ENCODE peak calls at places on chromosomes 16 and 17, in four cellular contexts. One of them, this sample, is unnamed.

GRCh38 chr16:15434425-15435215 is at the start of gene BMERB1:
- DNase-seq in activated CD4-positive, CD25-positive, alpha-beta regulatory T cell: peak; percentile 18
- DNase-seq in SK-MEL-5: peak; percentile 67
- DNase-seq in anterior cingulate cortex: peak; percentile 78
- DNase-seq in this sample: peak; percentile 75

GRCh38 chr17:39928868-39929651 is 1.5 kb downstream of the LRRC3C start:
- DNase-seq in activated CD4-positive, CD25-positive, alpha-beta regulatory T cell: no peak
- DNase-seq in SK-MEL-5: no peak
- DNase-seq in anterior cingulate cortex: no peak
- DNase-seq in this sample: no peak

GRCh38 chr17:5413682-5414081 is 5.8 kb downstream of the NUP88 start:
- DNase-seq in activated CD4-positive, CD25-positive, alpha-beta regulatory T cell: no peak
- DNase-seq in SK-MEL-5: no peak
- DNase-seq in anterior cingulate cortex: no peak
- DNase-seq in this sample: no peak

GRCh38 chr17:17091856-17092756 is 49.8 kb downstream of the MPRIP start:
- DNase-seq in activated CD4-positive, CD25-positive, alpha-beta regulatory T cell: no peak
- DNase-seq in SK-MEL-5: no peak
- DNase-seq in anterior cingulate cortex: no peak
- DNase-seq in this sample: no peak

GRCh38 chr16:86619263-86619935 is 41.0 kb downstream of the FOXL1 start:
- DNase-seq in activated CD4-positive, CD25-positive, alpha-beta regulatory T cell: no peak
- DNase-seq in SK-MEL-5: peak; percentile 3
- DNase-seq in anterior cingulate cortex: no peak
- DNase-seq in this sample: no peak

GRCh38 chr16:50210266-50211038 is 55.9 kb upstream of the ADCY7 start:
- DNase-seq in activated CD4-positive, CD25-positive, alpha-beta regulatory T cell: peak; percentile 12
- DNase-seq in SK-MEL-5: peak; percentile 82
- DNase-seq in anterior cingulate cortex: peak; percentile 50
- DNase-seq in this sample: peak; percentile 72

GRCh38 chr17:83179811-83180210 is 100.4 kb downstream of the METRNL start:
- DNase-seq in activated CD4-positive, CD25-positive, alpha-beta regulatory T cell: no peak
- DNase-seq in SK-MEL-5: no peak
- DNase-seq in anterior cingulate cortex: no peak
- DNase-seq in this sample: no peak

GRCh38 chr17:15941781-15942180 is 3.1 kb upstream of the ADORA2B start:
- DNase-seq in activated CD4-positive, CD25-positive, alpha-beta regulatory T cell: no peak
- DNase-seq in SK-MEL-5: no peak
- DNase-seq in anterior cingulate cortex: no peak
- DNase-seq in this sample: no peak

GRCh38 chr17:28227278-28228108 is 91.5 kb upstream of the TMEM97 start:
- DNase-seq in activated CD4-positive, CD25-positive, alpha-beta regulatory T cell: no peak
- DNase-seq in SK-MEL-5: no peak
- DNase-seq in anterior cingulate cortex: peak; percentile 32
- DNase-seq in this sample: peak; percentile 55

GRCh38 chr17:50806141-50806643 is 29.2 kb upstream of the WFIKKN2 start:
- DNase-seq in activated CD4-positive, CD25-positive, alpha-beta regulatory T cell: no peak
- DNase-seq in SK-MEL-5: no peak
- DNase-seq in anterior cingulate cortex: no peak
- DNase-seq in this sample: no peak

GRCh38 chr16:66569131-66569530 is 2.9 kb downstream of the CMTM1 start:
- DNase-seq in activated CD4-positive, CD25-positive, alpha-beta regulatory T cell: no peak
- DNase-seq in SK-MEL-5: no peak
- DNase-seq in anterior cingulate cortex: no peak
- DNase-seq in this sample: no peak

GRCh38 chr17:50906443-50906842 is 40.3 kb upstream of the TOB1 start:
- DNase-seq in activated CD4-positive, CD25-positive, alpha-beta regulatory T cell: no peak
- DNase-seq in SK-MEL-5: no peak
- DNase-seq in anterior cingulate cortex: no peak
- DNase-seq in this sample: no peak

GRCh38 chr16:27779719-27780161 is 229.8 kb downstream of the KATNIP start:
- DNase-seq in activated CD4-positive, CD25-positive, alpha-beta regulatory T cell: no peak
- DNase-seq in SK-MEL-5: peak; percentile 78
- DNase-seq in anterior cingulate cortex: peak; percentile 30
- DNase-seq in this sample: peak; percentile 39

GRCh38 chr17:962650-963049 is 16.9 kb downstream of the NXN start:
- DNase-seq in activated CD4-positive, CD25-positive, alpha-beta regulatory T cell: no peak
- DNase-seq in SK-MEL-5: no peak
- DNase-seq in anterior cingulate cortex: no peak
- DNase-seq in this sample: no peak

GRCh38 chr17:51046527-51047384 is 73.9 kb downstream of the SPAG9 start:
- DNase-seq in activated CD4-positive, CD25-positive, alpha-beta regulatory T cell: no peak
- DNase-seq in SK-MEL-5: peak; percentile 93
- DNase-seq in anterior cingulate cortex: peak; percentile 86
- DNase-seq in this sample: peak; percentile 84

GRCh38 chr17:74325743-74326379 is at the start of gene KIF19:
- DNase-seq in activated CD4-positive, CD25-positive, alpha-beta regulatory T cell: peak; percentile 13
- DNase-seq in SK-MEL-5: peak; percentile 44
- DNase-seq in anterior cingulate cortex: peak; percentile 16
- DNase-seq in this sample: no peak

GRCh38 chr17:229130-229944 is 47.9 kb upstream of the DOC2B start:
- DNase-seq in activated CD4-positive, CD25-positive, alpha-beta regulatory T cell: no peak
- DNase-seq in SK-MEL-5: no peak
- DNase-seq in anterior cingulate cortex: no peak
- DNase-seq in this sample: no peak

GRCh38 chr17:74842146-74842598 is 17.5 kb downstream of the GRIN2C start:
- DNase-seq in activated CD4-positive, CD25-positive, alpha-beta regulatory T cell: no peak
- DNase-seq in SK-MEL-5: peak; percentile 35
- DNase-seq in anterior cingulate cortex: no peak
- DNase-seq in this sample: no peak

GRCh38 chr17:47620503-47621245 is 29.0 kb upstream of the KPNB1 start:
- DNase-seq in activated CD4-positive, CD25-positive, alpha-beta regulatory T cell: no peak
- DNase-seq in SK-MEL-5: no peak
- DNase-seq in anterior cingulate cortex: no peak
- DNase-seq in this sample: no peak

GRCh38 chr17:82957961-82958491 is 118.2 kb upstream of the ZNF750 start:
- DNase-seq in activated CD4-positive, CD25-positive, alpha-beta regulatory T cell: no peak
- DNase-seq in SK-MEL-5: no peak
- DNase-seq in anterior cingulate cortex: no peak
- DNase-seq in this sample: no peak

GRCh38 chr16:69727916-69728270 is 1.5 kb upstream of the NQO1 start:
- DNase-seq in activated CD4-positive, CD25-positive, alpha-beta regulatory T cell: no peak
- DNase-seq in SK-MEL-5: no peak
- DNase-seq in anterior cingulate cortex: peak; percentile 14
- DNase-seq in this sample: no peak

GRCh38 chr17:58210922-58211321 is 8.1 kb downstream of the MKS1 start:
- DNase-seq in activated CD4-positive, CD25-positive, alpha-beta regulatory T cell: no peak
- DNase-seq in SK-MEL-5: peak; percentile 20
- DNase-seq in anterior cingulate cortex: no peak
- DNase-seq in this sample: no peak

GRCh38 chr16:79599256-79599836 is 1.2 kb downstream of the MAF start:
- DNase-seq in activated CD4-positive, CD25-positive, alpha-beta regulatory T cell: no peak
- DNase-seq in SK-MEL-5: no peak
- DNase-seq in anterior cingulate cortex: no peak
- DNase-seq in this sample: no peak

GRCh38 chr16:51524555-51525373 is 373.7 kb upstream of the SALL1 start:
- DNase-seq in activated CD4-positive, CD25-positive, alpha-beta regulatory T cell: no peak
- DNase-seq in SK-MEL-5: peak; percentile 6
- DNase-seq in anterior cingulate cortex: no peak
- DNase-seq in this sample: no peak

GRCh38 chr16:69131167-69131748 is 1.1 kb downstream of the CHTF8 start:
- DNase-seq in activated CD4-positive, CD25-positive, alpha-beta regulatory T cell: no peak
- DNase-seq in SK-MEL-5: peak; percentile 40
- DNase-seq in anterior cingulate cortex: no peak
- DNase-seq in this sample: no peak

GRCh38 chr17:46772879-46773620 is 45.4 kb downstream of the WNT3 start:
- DNase-seq in activated CD4-positive, CD25-positive, alpha-beta regulatory T cell: no peak
- DNase-seq in SK-MEL-5: no peak
- DNase-seq in anterior cingulate cortex: no peak
- DNase-seq in this sample: no peak

GRCh38 chr16:80824623-80825364 is 20.4 kb upstream of the CDYL2 start:
- DNase-seq in activated CD4-positive, CD25-positive, alpha-beta regulatory T cell: no peak
- DNase-seq in SK-MEL-5: peak; percentile 59
- DNase-seq in anterior cingulate cortex: no peak
- DNase-seq in this sample: no peak

GRCh38 chr17:7587420-7587786 is 2.5 kb downstream of the SOX15 start:
- DNase-seq in activated CD4-positive, CD25-positive, alpha-beta regulatory T cell: no peak
- DNase-seq in SK-MEL-5: no peak
- DNase-seq in anterior cingulate cortex: no peak
- DNase-seq in this sample: no peak

GRCh38 chr17:81315170-81315884 is 20.2 kb upstream of the SLC38A10 start:
- DNase-seq in activated CD4-positive, CD25-positive, alpha-beta regulatory T cell: no peak
- DNase-seq in SK-MEL-5: no peak
- DNase-seq in anterior cingulate cortex: peak; percentile 19
- DNase-seq in this sample: no peak

GRCh38 chr17:74274703-74275340 is 788 bp downstream of the DNAI2 start:
- DNase-seq in activated CD4-positive, CD25-positive, alpha-beta regulatory T cell: no peak
- DNase-seq in SK-MEL-5: no peak
- DNase-seq in anterior cingulate cortex: no peak
- DNase-seq in this sample: no peak

GRCh38 chr16:51151951-51152663 is 1.0 kb upstream of the SALL1 start:
- DNase-seq in activated CD4-positive, CD25-positive, alpha-beta regulatory T cell: no peak
- DNase-seq in SK-MEL-5: peak; percentile 1
- DNase-seq in anterior cingulate cortex: peak; percentile 91
- DNase-seq in this sample: peak; percentile 51

This sample was measured in caudate nucleus.